ENCODE peak calls at places on chromosomes 5 and 9, in four cellular contexts. A is HCT116, T is K562, F is HepG2. B is an unnamed sample.

GRCh38 chr9:99253772-99254431 is 31.8 kb downstream of the SEC61B start:
- DNase-seq in A (no peak), T (peak), F (no peak), B (no peak)

GRCh38 chr9:28267351-28267750 is 694.1 kb upstream of the C9orf72 start:
- DNase-seq in A (no peak), T (no peak), F (no peak), B (no peak)

GRCh38 chr9:87810691-87811178 is 71.9 kb upstream of the SPATA31E1 start:
- DNase-seq in A (no peak), T (peak), F (no peak), B (no peak)

GRCh38 chr5:123182072-123182471 is 93.0 kb downstream of the PRDM6 start:
- DNase-seq in A (no peak), T (no peak), F (no peak), B (no peak)

GRCh38 chr9:130984476-130984875 is 24.5 kb upstream of the LAMC3 start:
- DNase-seq in A (no peak), T (no peak), F (no peak), B (no peak)

GRCh38 chr5:138110266-138110963 is 26.6 kb downstream of the WNT8A start:
- DNase-seq in A (no peak), T (no peak), F (no peak), B (no peak)

GRCh38 chr5:168613996-168614395 is 34.8 kb upstream of the PANK3 start:
- DNase-seq in A (no peak), T (no peak), F (peak), B (no peak)

GRCh38 chr5:4563400-4563799 is 576.7 kb upstream of the ADAMTS16 start:
- DNase-seq in A (no peak), T (no peak), F (no peak), B (no peak)

GRCh38 chr9:76905984-76906861 is at the start of gene PRUNE2:
- DNase-seq in A (no peak), T (peak), F (no peak), B (peak)

GRCh38 chr5:1666812-1667588 is 132.6 kb downstream of the MRPL36 start:
- DNase-seq in A (no peak), T (peak), F (no peak), B (peak)

GRCh38 chr5:33513786-33514185 is 73.0 kb downstream of the TARS1 start:
- DNase-seq in A (no peak), T (no peak), F (no peak), B (no peak)

GRCh38 chr5:166377756-166378155 is 1913.7 kb upstream of the WWC1 start:
- DNase-seq in A (no peak), T (no peak), F (no peak), B (no peak)

GRCh38 chr5:68267044-68267443 is 51.5 kb downstream of the PIK3R1 start:
- DNase-seq in A (no peak), T (no peak), F (no peak), B (no peak)

GRCh38 chr5:40483316-40483715 is 196.4 kb upstream of the PTGER4 start:
- DNase-seq in A (no peak), T (no peak), F (no peak), B (no peak)

GRCh38 chr5:40490464-40491083 is 189.1 kb upstream of the PTGER4 start:
- DNase-seq in A (no peak), T (no peak), F (no peak), B (no peak)

GRCh38 chr5:40485021-40485998 is 194.4 kb upstream of the PTGER4 start:
- DNase-seq in A (no peak), T (no peak), F (no peak), B (no peak)

GRCh38 chr5:40484495-40484894 is 195.2 kb upstream of the PTGER4 start:
- DNase-seq in A (no peak), T (no peak), F (no peak), B (no peak)

DNA sequence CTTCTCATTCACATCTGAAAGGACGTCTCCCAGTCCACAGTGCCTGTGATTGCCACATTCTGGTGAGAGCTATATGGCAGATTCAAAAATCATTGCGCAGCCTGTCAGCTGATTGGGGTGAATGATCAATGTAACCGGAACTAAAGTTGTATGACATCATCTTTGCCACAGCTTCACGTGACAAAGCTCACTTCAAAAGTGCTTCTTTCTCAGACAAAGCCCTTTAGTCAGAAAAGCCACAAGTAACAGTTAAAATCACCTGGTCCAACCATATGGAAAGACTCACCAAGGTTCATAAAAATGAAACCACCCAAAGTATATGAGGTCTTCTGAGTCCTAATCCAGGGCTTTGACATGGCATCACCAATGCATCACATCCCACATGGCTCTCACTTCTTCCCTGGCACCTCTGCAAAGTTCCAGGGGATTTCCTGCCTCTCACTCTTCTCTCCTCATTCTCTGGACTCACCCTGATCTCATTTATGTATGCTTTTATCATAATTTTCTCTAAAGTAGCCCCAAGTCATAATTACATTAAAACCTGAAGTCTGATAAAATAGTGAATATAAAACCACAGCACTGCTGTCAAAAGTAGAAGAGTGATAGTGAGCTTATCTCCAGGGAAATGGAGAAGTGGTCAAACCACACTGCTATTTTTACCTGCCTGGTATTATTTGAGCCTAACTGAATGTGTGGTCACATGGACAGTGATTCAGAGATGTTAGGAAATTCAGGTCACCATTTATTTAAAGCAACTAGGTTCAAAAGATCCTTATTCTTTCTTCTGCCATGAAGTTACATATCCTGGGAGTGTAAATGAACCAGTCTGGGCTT is 193.1 kb upstream of the PTGER4 start:
- DNase-seq in A (no peak), T (no peak), F (no peak), B (no peak)
- TF ChIP-seq ELF1 in A (no peak), T (no peak), F (no peak), B (no peak)

DNA sequence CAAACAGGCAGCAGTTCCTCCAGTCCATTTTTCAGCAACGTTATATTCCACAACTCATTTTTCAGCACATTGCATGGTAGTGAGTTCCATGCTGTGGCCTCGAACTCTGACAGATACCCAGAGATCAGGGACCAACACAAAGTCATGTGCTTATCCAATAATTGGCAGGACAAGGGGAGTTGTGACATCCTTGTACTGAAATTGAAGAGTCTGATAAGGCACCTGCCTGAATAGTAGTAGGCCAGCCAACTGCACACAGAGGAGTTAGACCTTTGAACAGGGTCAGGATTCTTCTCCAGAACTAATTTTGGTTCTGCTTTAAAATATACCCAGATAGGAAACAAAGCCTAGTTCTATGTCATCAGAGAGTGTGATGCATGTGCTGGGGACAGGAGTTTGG is 46.7 kb downstream of the GRAMD2B start:
- DNase-seq in A (no peak), T (no peak), F (peak), B (no peak)
- H3K27ac ChIP-seq in A (no peak), T (no peak), F (no peak), B (no peak)

GRCh38 chr5:81633916-81634315 is 117.0 kb downstream of the SSBP2 start:
- DNase-seq in A (no peak), T (no peak), F (no peak), B (no peak)
- TF ChIP-seq ELF1 in A (no peak), T (no peak), F (no peak), B (no peak)

GRCh38 chr9:95035846-95036245 is 281.7 kb downstream of the FANCC start:
- DNase-seq in A (no peak), T (no peak), F (no peak), B (no peak)
- H3K27ac ChIP-seq in A (no peak), T (no peak), F (no peak), B (no peak)

GRCh38 chr5:16412556-16412955 is 53.0 kb downstream of the ZNF622 start:
- DNase-seq in A (no peak), T (no peak), F (no peak), B (no peak)

GRCh38 chr5:16410338-16410737 is 55.3 kb downstream of the ZNF622 start:
- DNase-seq in A (no peak), T (no peak), F (no peak), B (no peak)

GRCh38 chr5:16413461-16413860 is 52.1 kb downstream of the ZNF622 start:
- DNase-seq in A (no peak), T (no peak), F (no peak), B (no peak)

GRCh38 chr5:16411235-16411634 is 54.4 kb downstream of the ZNF622 start:
- DNase-seq in A (no peak), T (no peak), F (no peak), B (no peak)

GRCh38 chr5:16411741-16412455 is 53.7 kb downstream of the ZNF622 start:
- DNase-seq in A (no peak), T (no peak), F (no peak), B (no peak)
- TF ChIP-seq ELF1 in A (no peak), T (no peak), F (no peak), B (no peak)

GRCh38 chr5:172859966-172860365 is 25.9 kb downstream of the ERGIC1 start:
- DNase-seq in A (no peak), T (no peak), F (no peak), B (no peak)
- H3K27ac ChIP-seq in A (no peak), T (no peak), F (peak), B (no peak)

GRCh38 chr9:107282268-107282667 is 811 bp upstream of the RAD23B start:
- DNase-seq in A (no peak), T (no peak), F (no peak), B (peak)
- TF ChIP-seq ELF1 in A (no peak), T (no peak), F (no peak), B (no peak)

DNA sequence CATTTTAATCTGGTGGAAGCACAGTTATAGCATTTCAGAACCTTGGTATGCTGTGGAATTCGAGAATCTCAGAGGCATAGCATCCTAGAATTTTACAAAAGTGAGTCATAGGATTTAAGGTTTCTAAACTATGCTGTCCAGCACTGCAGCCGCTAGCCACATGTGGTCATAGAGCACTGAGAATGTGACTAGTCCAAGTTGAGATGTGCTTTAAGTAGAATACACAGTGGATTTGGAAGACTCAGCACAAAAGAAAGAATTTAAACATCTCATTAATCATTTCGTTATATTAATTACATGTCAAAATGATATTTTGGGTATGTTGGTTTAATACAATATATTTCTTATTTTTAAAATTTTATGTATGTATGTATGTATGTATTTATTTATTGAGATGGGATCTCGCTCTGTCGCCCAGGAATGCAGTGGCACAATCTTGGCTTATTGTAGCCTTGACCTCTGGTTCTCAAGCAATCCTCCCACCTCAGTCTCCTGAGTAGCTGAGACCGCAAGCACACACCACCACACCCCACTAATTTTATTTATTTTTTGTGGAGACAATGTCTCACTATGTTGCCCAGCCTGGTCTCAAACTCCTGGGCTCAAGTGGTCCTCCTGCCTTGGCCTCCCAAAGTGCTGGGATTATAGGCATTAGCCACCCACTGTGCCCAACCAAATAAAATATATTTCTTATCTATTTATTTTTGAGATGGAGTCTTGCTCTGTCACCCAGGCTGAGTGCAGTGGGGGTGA is 20.4 kb upstream of the RPS14 start:
- DNase-seq in A (no peak), T (no peak), F (no peak), B (no peak)
- H3K27ac ChIP-seq in A (no peak), T (no peak), F (no peak), B (no peak)

B was measured in SK-N-SH.